ENCODE peak calls at places on chromosomes 16 and 17, in nine cellular contexts. J, W, E, Y, Q, V, L, I and B are unnamed samples.

GRCh38 chr16:88831838-88832237 is 20.1 kb upstream of the APRT start:
- DNase-seq in Y (no peak), I (no peak), L (no peak), W (no peak), Q (no peak), V (no peak), E (no peak), J (no peak), B (no peak)

GRCh38 chr17:69213059-69213813 is 15.4 kb downstream of the ABCA10 start:
- DNase-seq in V (no peak), Q (no peak), I (no peak), Y (no peak), E (no peak), J (no peak), L (no peak), W (no peak), B (no peak)

GRCh38 chr16:65908568-65908967 is 457.9 kb upstream of the CDH5 start:
- DNase-seq in W (no peak), Q (no peak), V (no peak), E (no peak), Y (no peak), I (no peak), L (no peak), J (no peak), B (no peak)

GRCh38 chr17:46002311-46002972 is 3.4 kb downstream of the STH start:
- DNase-seq in I (peak), L (peak), Y (peak), Q (peak), V (peak), W (peak), E (peak), J (peak), B (peak)

GRCh38 chr17:19411641-19412040 is 609 bp downstream of the RNF112 start:
- DNase-seq in L (no peak), E (no peak), I (no peak), Y (no peak), V (no peak), J (no peak), W (no peak), Q (no peak), B (no peak)

GRCh38 chr17:73697872-73698271 is 53.6 kb upstream of the SDK2 start:
- DNase-seq in I (no peak), W (peak), E (no peak), J (no peak), Q (no peak), V (no peak), Y (no peak), L (no peak), B (no peak)

GRCh38 chr17:55903028-55903690 is 152.3 kb downstream of the PCTP start:
- DNase-seq in V (peak), E (no peak), J (no peak), W (no peak), Q (no peak), Y (no peak), I (no peak), L (no peak), B (no peak)

GRCh38 chr16:64346080-64346479 is 775.8 kb downstream of the CDH11 start:
- DNase-seq in I (no peak), V (no peak), E (no peak), Q (no peak), J (no peak), L (no peak), W (no peak), Y (no peak), B (no peak)

GRCh38 chr16:56652600-56652999 is 914 bp downstream of the MT1B start:
- DNase-seq in W (no peak), Y (no peak), L (no peak), E (no peak), J (no peak), Q (no peak), I (no peak), V (no peak), B (no peak)

GRCh38 chr16:25691519-25692091 is at the start of gene HS3ST4:
- DNase-seq in E (no peak), W (peak), I (no peak), Q (no peak), L (no peak), J (no peak), V (no peak), Y (no peak), B (no peak)

GRCh38 chr16:85246973-85247372 is 134.7 kb upstream of the CIBAR2 start:
- DNase-seq in W (no peak), I (no peak), J (no peak), Y (no peak), Q (no peak), V (no peak), L (no peak), E (no peak), B (no peak)

GRCh38 chr16:71296584-71297133 is 7.5 kb upstream of the CMTR2 start:
- DNase-seq in W (no peak), I (no peak), E (no peak), J (no peak), Y (no peak), V (no peak), Q (no peak), L (no peak), B (no peak)

GRCh38 chr16:55147401-55147800 is 176.6 kb upstream of the IRX6 start:
- DNase-seq in Q (no peak), W (no peak), V (no peak), E (no peak), L (no peak), Y (no peak), J (no peak), I (no peak), B (no peak)

GRCh38 chr17:17408236-17408794 is 68.5 kb upstream of the MED9 start:
- DNase-seq in Q (peak), W (no peak), I (no peak), J (no peak), E (peak), Y (no peak), V (peak), L (peak), B (no peak)